ENCODE peak calls at places on chromosomes 7 and 10, in six cellular contexts. R is IMR-90, Q is mesothelial cell of epicardium, C is A549, E is neural crest cell, F is H7. V is an unnamed sample.

GRCh38 chr7:98252655-98253054 is 623 bp upstream of the TECPR1 start:
- DNase-seq in R (peak), Q (no peak), C (no peak), E (no peak), F (no peak), V (no peak)

GRCh38 chr7:140617081-140617480 is 23.5 kb downstream of the DENND2A start:
- DNase-seq in R (no peak), Q (no peak), C (no peak), E (no peak), F (no peak), V (no peak)

GRCh38 chr10:71777213-71777985 is 4.1 kb upstream of the VSIR start:
- DNase-seq in R (no peak), Q (no peak), C (no peak), E (no peak), F (no peak), V (no peak)

GRCh38 chr10:44934416-44935200 is 23.5 kb downstream of the TMEM72 start:
- DNase-seq in R (no peak), Q (no peak), C (no peak), E (no peak), F (no peak), V (no peak)

GRCh38 chr7:108335264-108335918 is 120.8 kb downstream of the NRCAM start:
- DNase-seq in R (no peak), Q (peak), C (peak), E (no peak), F (no peak), V (no peak)

GRCh38 chr10:99827906-99828305 is 45.5 kb downstream of the ABCC2 start:
- DNase-seq in R (peak), Q (no peak), C (no peak), E (no peak), F (no peak), V (no peak)

GRCh38 chr7:3649250-3649649 is 348.2 kb downstream of the SDK1 start:
- DNase-seq in R (peak), Q (no peak), C (peak), E (no peak), F (no peak), V (no peak)

GRCh38 chr10:103942866-103943265 is 24.1 kb upstream of the SLK start:
- DNase-seq in R (no peak), Q (no peak), C (no peak), E (no peak), F (no peak), V (no peak)

GRCh38 chr10:69359089-69360025 is 57.4 kb downstream of the TACR2 start:
- DNase-seq in R (no peak), Q (no peak), C (no peak), E (no peak), F (no peak), V (no peak)

GRCh38 chr10:113905756-113906155 is 51.3 kb downstream of the NHLRC2 start:
- DNase-seq in R (no peak), Q (no peak), C (no peak), E (no peak), F (no peak), V (no peak)

GRCh38 chr10:19730071-19730470 is 86.2 kb upstream of the PLXDC2 start:
- DNase-seq in R (peak), Q (no peak), C (no peak), E (no peak), F (no peak), V (no peak)

GRCh38 chr10:7408494-7409044 is 2.3 kb downstream of the SFMBT2 start:
- DNase-seq in R (peak), Q (peak), C (peak), E (peak), F (peak), V (no peak)

GRCh38 chr7:101608772-101609713 is 20.1 kb downstream of the MYL10 start:
- DNase-seq in R (no peak), Q (peak), C (no peak), E (no peak), F (peak), V (peak)

GRCh38 chr10:18650618-18651017 is 769 bp downstream of the NSUN6 start:
- DNase-seq in R (no peak), Q (no peak), C (no peak), E (no peak), F (no peak), V (no peak)

GRCh38 chr7:139679731-139680594 is 97.8 kb downstream of the HIPK2 start:
- DNase-seq in R (peak), Q (no peak), C (peak), E (no peak), F (peak), V (no peak)

GRCh38 chr10:76022366-76022765 is 590.9 kb downstream of the LRMDA start:
- DNase-seq in R (no peak), Q (no peak), C (no peak), E (no peak), F (no peak), V (no peak)

GRCh38 chr10:79397575-79398303 is 47.7 kb downstream of the ZCCHC24 start:
- DNase-seq in R (peak), Q (no peak), C (no peak), E (no peak), F (no peak), V (no peak)

GRCh38 chr10:75405201-75406143 is 3.9 kb upstream of the ZNF503 start:
- DNase-seq in R (no peak), Q (peak), C (no peak), E (peak), F (peak), V (peak)

GRCh38 chr7:77420438-77420837 is 4.3 kb upstream of the GSAP start:
- DNase-seq in R (no peak), Q (no peak), C (no peak), E (no peak), F (no peak), V (no peak)

V was measured in HuH-7.5.